ENCODE peak calls at places on chromosomes 4 and X, in nine cellular contexts. V is Right ventricle myocardium inferior; W is activated CD4-positive, CD25-positive, alpha-beta regulatory T cell treated with anti-CD3 and anti-CD28 coated beads, Interleukin-2, amount 50 U/mL, for 24 hours; T is activated T-cell treated with anti-CD3 and anti-CD28 coated beads, Interleukin-2, amount 50 U/mL, for 72 hours; O is gastroesophageal sphincter; S is right lobe of liver; L is sciatic nerve; I is natural killer cell; C is B cell. X is an unnamed sample.

GRCh38 chr4:102390438-102390837 is 45.2 kb upstream of the SLC39A8 start:
- ATAC-seq in L (no peak), O (no peak), W (peak), T (peak), I (peak), S (no peak), V (no peak), C (peak), X (peak)

GRCh38 chr4:183291070-183291469 is 29.0 kb downstream of the CLDN22 start:
- ATAC-seq in S (no peak), L (no peak), T (no peak), V (no peak), O (no peak), I (no peak), C (no peak), W (no peak), X (no peak)

GRCh38 chr4:109332926-109333464 is 30.5 kb upstream of the COL25A1 start:
- ATAC-seq in C (no peak), V (no peak), L (no peak), O (peak), T (peak), S (peak), W (no peak), I (no peak), X (no peak)

GRCh38 chr4:90445380-90445779 is 318.2 kb downstream of the CCSER1 start:
- ATAC-seq in O (no peak), S (no peak), T (no peak), C (no peak), W (no peak), V (no peak), L (no peak), I (no peak), X (no peak)

GRCh38 chr4:18050448-18050847 is 28.9 kb upstream of the LCORL start:
- ATAC-seq in C (no peak), O (no peak), T (no peak), L (no peak), W (no peak), V (no peak), S (no peak), I (no peak), X (no peak)

GRCh38 chr4:153234923-153235322 is 30.7 kb downstream of the TRIM2 start:
- ATAC-seq in L (no peak), C (no peak), S (no peak), V (no peak), I (no peak), W (no peak), T (no peak), O (no peak), X (peak)

GRCh38 chr4:69032847-69033638 is 63.2 kb upstream of the UGT2B7 start:
- ATAC-seq in W (no peak), T (no peak), S (peak), O (no peak), I (no peak), C (no peak), L (no peak), V (no peak), X (no peak)

GRCh38 chr4:171813195-171813955 is at the start of gene GALNTL6:
- ATAC-seq in T (no peak), C (peak), O (peak), I (no peak), W (no peak), L (peak), V (no peak), S (peak), X (no peak)

GRCh38 chr4:10747186-10747585 is 62.6 kb upstream of the CLNK start:
- ATAC-seq in W (no peak), C (no peak), O (no peak), L (peak), S (no peak), I (no peak), V (no peak), T (no peak), X (no peak)

GRCh38 chr4:81392164-81392563 is 79.5 kb downstream of the RASGEF1B start:
- ATAC-seq in L (no peak), T (no peak), W (no peak), O (no peak), S (no peak), C (no peak), I (no peak), V (no peak), X (no peak)

GRCh38 chrX:100449696-100450606 is 39.9 kb upstream of the PCDH19 start:
- ATAC-seq in W (no peak), O (peak), V (no peak), C (no peak), I (no peak), L (peak), T (no peak), S (peak), X (no peak)

GRCh38 chr4:185534850-185535761 is at the start of gene PDLIM3:
- ATAC-seq in S (peak), W (no peak), T (peak), O (peak), I (no peak), L (peak), C (peak), V (peak), X (peak)

GRCh38 chr4:95627709-95628108 is 78.9 kb upstream of the UNC5C start:
- ATAC-seq in S (no peak), L (no peak), I (no peak), C (no peak), T (no peak), W (no peak), V (no peak), O (no peak), X (no peak)

GRCh38 chr4:118969359-118969758 is 80.7 kb downstream of the SYNPO2 start:
- ATAC-seq in V (peak), W (no peak), I (no peak), O (peak), T (no peak), C (no peak), S (peak), L (peak), X (no peak)

GRCh38 chrX:34810364-34810763 is 132.2 kb upstream of the FAM47B start:
- ATAC-seq in T (peak), L (no peak), I (no peak), O (no peak), S (no peak), V (no peak), C (no peak), W (no peak), X (no peak)

GRCh38 chr4:168124008-168124641 is 31.8 kb downstream of the ANXA10 start:
- ATAC-seq in W (no peak), V (no peak), O (no peak), L (no peak), T (no peak), C (no peak), S (no peak), I (no peak), X (no peak)

GRCh38 chrX:135595543-135595942 is 75.1 kb downstream of the INTS6L start:
- ATAC-seq in W (no peak), I (no peak), T (no peak), O (no peak), S (no peak), V (no peak), C (no peak), L (no peak), X (no peak)

GRCh38 chr4:148273501-148273986 is 168.7 kb downstream of the NR3C2 start:
- ATAC-seq in I (no peak), L (peak), T (no peak), C (no peak), W (no peak), O (no peak), V (peak), S (peak), X (no peak)

GRCh38 chrX:2756534-2756933 is 4.7 kb downstream of the XG start:
- ATAC-seq in L (no peak), C (no peak), S (no peak), V (no peak), O (no peak), I (no peak), T (no peak), W (no peak), X (no peak)

GRCh38 chr4:22389240-22389871 is 126.5 kb downstream of the ADGRA3 start:
- ATAC-seq in W (no peak), O (no peak), L (no peak), T (peak), S (peak), I (peak), V (no peak), C (no peak), X (no peak)

GRCh38 chrX:63746278-63746677 is 38.7 kb downstream of the ARHGEF9 start:
- ATAC-seq in I (peak), V (no peak), T (peak), S (peak), C (no peak), W (peak), O (no peak), L (no peak), X (peak)

GRCh38 chrX:53990201-53990600 is 54.1 kb downstream of the PHF8 start:
- ATAC-seq in O (no peak), V (no peak), L (no peak), T (no peak), S (no peak), I (no peak), C (no peak), W (no peak), X (no peak)

GRCh38 chr4:55561884-55562283 is 15.2 kb upstream of the CLOCK start:
- ATAC-seq in O (no peak), V (no peak), C (peak), T (peak), W (peak), L (no peak), S (no peak), I (peak), X (peak)

GRCh38 chr4:86870442-86871069 is 21.4 kb upstream of the SLC10A6 start:
- ATAC-seq in O (no peak), S (no peak), W (no peak), C (no peak), I (no peak), T (no peak), L (no peak), V (no peak), X (no peak)

GRCh38 chr4:77375866-77376607 is 219.0 kb downstream of the CCNG2 start:
- ATAC-seq in L (no peak), V (no peak), O (no peak), W (no peak), S (no peak), T (no peak), I (no peak), C (no peak), X (no peak)

GRCh38 chr4:48153791-48154550 is 19.9 kb upstream of the TXK start:
- ATAC-seq in O (no peak), T (no peak), C (no peak), I (no peak), S (no peak), V (no peak), W (peak), L (no peak), X (no peak)

GRCh38 chr4:54581807-54582206 is 76.0 kb upstream of the KIT start:
- ATAC-seq in S (no peak), V (no peak), C (no peak), W (no peak), O (no peak), T (no peak), L (no peak), I (no peak), X (no peak)

GRCh38 chr4:121943941-121944340 is 7.9 kb downstream of the TRPC3 start:
- ATAC-seq in V (no peak), S (no peak), W (peak), O (no peak), L (no peak), I (peak), T (peak), C (peak), X (no peak)

X was measured in activated T-helper 17 cell treated with anti-CD3 and anti-CD28 coated beads, Interleukin-2, amount 50 U/mL, for 72 hours.